ENCODE peak calls at places on chromosomes 1 and 21, in eight cellular contexts. One of them, this sample, is unnamed.

GRCh38 chr21:25850126-25850831 is 115.5 kb downstream of the GABPA start:
- DNase-seq in HT1080: no peak
- DNase-seq in Jurkat, Clone E6-1: peak; percentile 39
- DNase-seq in endothelial cell: no peak
- DNase-seq in HTR-8/SVneo: no peak
- DNase-seq in H7: no peak
- DNase-seq in germinal center: no peak
- DNase-seq in stimulated activated CD4-positive, alpha-beta T cell treated with anti-CD3 and anti-CD28 coated beads, Interleukin-4, amount 100 ng/mL, for 24 hours: no peak
- DNase-seq in this sample: no peak

GRCh38 chr1:115258302-115258866 is 79.7 kb downstream of the NGF start:
- DNase-seq in germinal center: no peak
- DNase-seq in stimulated activated CD4-positive, alpha-beta T cell treated with anti-CD3 and anti-CD28 coated beads, Interleukin-4, amount 100 ng/mL, for 24 hours: no peak
- DNase-seq in Jurkat, Clone E6-1: no peak
- DNase-seq in HTR-8/SVneo: no peak
- DNase-seq in endothelial cell: no peak
- DNase-seq in HT1080: peak; percentile 81
- DNase-seq in H7: no peak
- DNase-seq in this sample: no peak

GRCh38 chr1:228798047-228798446 is 62.8 kb downstream of the RHOU start:
- DNase-seq in stimulated activated CD4-positive, alpha-beta T cell treated with anti-CD3 and anti-CD28 coated beads, Interleukin-4, amount 100 ng/mL, for 24 hours: no peak
- DNase-seq in Jurkat, Clone E6-1: no peak
- DNase-seq in endothelial cell: no peak
- DNase-seq in HTR-8/SVneo: no peak
- DNase-seq in H7: no peak
- DNase-seq in HT1080: no peak
- DNase-seq in germinal center: no peak
- DNase-seq in this sample: no peak

GRCh38 chr1:56137829-56138505 is 441.4 kb downstream of the PLPP3 start:
- DNase-seq in Jurkat, Clone E6-1: no peak
- DNase-seq in HT1080: no peak
- DNase-seq in HTR-8/SVneo: no peak
- DNase-seq in germinal center: no peak
- DNase-seq in stimulated activated CD4-positive, alpha-beta T cell treated with anti-CD3 and anti-CD28 coated beads, Interleukin-4, amount 100 ng/mL, for 24 hours: no peak
- DNase-seq in H7: no peak
- DNase-seq in endothelial cell: no peak
- DNase-seq in this sample: no peak

GRCh38 chr1:242240061-242240460 is 241.2 kb upstream of the MAP1LC3C start:
- DNase-seq in germinal center: no peak
- DNase-seq in HT1080: no peak
- DNase-seq in endothelial cell: no peak
- DNase-seq in Jurkat, Clone E6-1: no peak
- DNase-seq in HTR-8/SVneo: no peak
- DNase-seq in stimulated activated CD4-positive, alpha-beta T cell treated with anti-CD3 and anti-CD28 coated beads, Interleukin-4, amount 100 ng/mL, for 24 hours: no peak
- DNase-seq in H7: no peak
- DNase-seq in this sample: no peak

GRCh38 chr1:118151312-118151937 is 33.6 kb downstream of the SPAG17 start:
- DNase-seq in endothelial cell: peak; percentile 70
- DNase-seq in germinal center: no peak
- DNase-seq in HT1080: peak; percentile 35
- DNase-seq in Jurkat, Clone E6-1: peak; percentile 49
- DNase-seq in HTR-8/SVneo: peak; percentile 1
- DNase-seq in H7: peak; percentile 18
- DNase-seq in stimulated activated CD4-positive, alpha-beta T cell treated with anti-CD3 and anti-CD28 coated beads, Interleukin-4, amount 100 ng/mL, for 24 hours: peak; percentile 6
- DNase-seq in this sample: no peak

GRCh38 chr1:202104073-202104472 is 18.6 kb upstream of the GPR37L1 start:
- DNase-seq in stimulated activated CD4-positive, alpha-beta T cell treated with anti-CD3 and anti-CD28 coated beads, Interleukin-4, amount 100 ng/mL, for 24 hours: no peak
- DNase-seq in germinal center: no peak
- DNase-seq in H7: no peak
- DNase-seq in HT1080: no peak
- DNase-seq in Jurkat, Clone E6-1: no peak
- DNase-seq in endothelial cell: no peak
- DNase-seq in HTR-8/SVneo: no peak
- DNase-seq in this sample: no peak

GRCh38 chr1:97488505-97488904 is 432.3 kb downstream of the DPYD start:
- DNase-seq in H7: no peak
- DNase-seq in stimulated activated CD4-positive, alpha-beta T cell treated with anti-CD3 and anti-CD28 coated beads, Interleukin-4, amount 100 ng/mL, for 24 hours: no peak
- DNase-seq in HTR-8/SVneo: no peak
- DNase-seq in Jurkat, Clone E6-1: no peak
- DNase-seq in germinal center: no peak
- DNase-seq in HT1080: no peak
- DNase-seq in endothelial cell: no peak
- DNase-seq in this sample: no peak

GRCh38 chr1:186487163-186487562 is 26.2 kb upstream of the PDC start:
- DNase-seq in endothelial cell: no peak
- DNase-seq in HT1080: no peak
- DNase-seq in HTR-8/SVneo: no peak
- DNase-seq in germinal center: no peak
- DNase-seq in stimulated activated CD4-positive, alpha-beta T cell treated with anti-CD3 and anti-CD28 coated beads, Interleukin-4, amount 100 ng/mL, for 24 hours: no peak
- DNase-seq in Jurkat, Clone E6-1: no peak
- DNase-seq in H7: no peak
- DNase-seq in this sample: no peak

GRCh38 chr1:205064741-205065316 is 19.4 kb downstream of the TMEM81 start:
- DNase-seq in HTR-8/SVneo: no peak
- DNase-seq in Jurkat, Clone E6-1: no peak
- DNase-seq in H7: no peak
- DNase-seq in HT1080: no peak
- DNase-seq in endothelial cell: no peak
- DNase-seq in stimulated activated CD4-positive, alpha-beta T cell treated with anti-CD3 and anti-CD28 coated beads, Interleukin-4, amount 100 ng/mL, for 24 hours: no peak
- DNase-seq in germinal center: no peak
- DNase-seq in this sample: no peak

GRCh38 chr1:232555581-232556189 is 74.2 kb downstream of the SIPA1L2 start:
- DNase-seq in germinal center: no peak
- DNase-seq in endothelial cell: no peak
- DNase-seq in HT1080: no peak
- DNase-seq in Jurkat, Clone E6-1: no peak
- DNase-seq in stimulated activated CD4-positive, alpha-beta T cell treated with anti-CD3 and anti-CD28 coated beads, Interleukin-4, amount 100 ng/mL, for 24 hours: no peak
- DNase-seq in H7: no peak
- DNase-seq in HTR-8/SVneo: no peak
- DNase-seq in this sample: no peak

GRCh38 chr1:240462766-240463410 is 149.1 kb downstream of the GREM2 start:
- DNase-seq in HT1080: no peak
- DNase-seq in HTR-8/SVneo: no peak
- DNase-seq in Jurkat, Clone E6-1: no peak
- DNase-seq in germinal center: no peak
- DNase-seq in endothelial cell: no peak
- DNase-seq in H7: no peak
- DNase-seq in stimulated activated CD4-positive, alpha-beta T cell treated with anti-CD3 and anti-CD28 coated beads, Interleukin-4, amount 100 ng/mL, for 24 hours: no peak
- DNase-seq in this sample: no peak

GRCh38 chr1:56355422-56355821 is 223.9 kb downstream of the PLPP3 start:
- DNase-seq in Jurkat, Clone E6-1: no peak
- DNase-seq in HTR-8/SVneo: no peak
- DNase-seq in HT1080: no peak
- DNase-seq in stimulated activated CD4-positive, alpha-beta T cell treated with anti-CD3 and anti-CD28 coated beads, Interleukin-4, amount 100 ng/mL, for 24 hours: no peak
- DNase-seq in H7: no peak
- DNase-seq in endothelial cell: no peak
- DNase-seq in germinal center: no peak
- DNase-seq in this sample: no peak

GRCh38 chr1:71072273-71072672 is 8.6 kb downstream of the ZRANB2 start:
- DNase-seq in HT1080: no peak
- DNase-seq in H7: no peak
- DNase-seq in Jurkat, Clone E6-1: no peak
- DNase-seq in HTR-8/SVneo: no peak
- DNase-seq in stimulated activated CD4-positive, alpha-beta T cell treated with anti-CD3 and anti-CD28 coated beads, Interleukin-4, amount 100 ng/mL, for 24 hours: no peak
- DNase-seq in endothelial cell: no peak
- DNase-seq in germinal center: no peak
- DNase-seq in this sample: no peak

GRCh38 chr1:186175588-186175987 is 199.5 kb downstream of the TPR start:
- DNase-seq in germinal center: no peak
- DNase-seq in endothelial cell: no peak
- DNase-seq in stimulated activated CD4-positive, alpha-beta T cell treated with anti-CD3 and anti-CD28 coated beads, Interleukin-4, amount 100 ng/mL, for 24 hours: no peak
- DNase-seq in HTR-8/SVneo: no peak
- DNase-seq in HT1080: no peak
- DNase-seq in H7: no peak
- DNase-seq in Jurkat, Clone E6-1: no peak
- DNase-seq in this sample: no peak

GRCh38 chr1:11273595-11274234 is 717 bp downstream of the UBIAD1 start:
- DNase-seq in HTR-8/SVneo: no peak
- DNase-seq in Jurkat, Clone E6-1: no peak
- DNase-seq in HT1080: peak; percentile 12
- DNase-seq in H7: peak; percentile 33
- DNase-seq in stimulated activated CD4-positive, alpha-beta T cell treated with anti-CD3 and anti-CD28 coated beads, Interleukin-4, amount 100 ng/mL, for 24 hours: peak; percentile 17
- DNase-seq in germinal center: no peak
- DNase-seq in endothelial cell: no peak
- DNase-seq in this sample: no peak

GRCh38 chr1:118788372-118788955 is 199.7 kb downstream of the TBX15 start:
- DNase-seq in stimulated activated CD4-positive, alpha-beta T cell treated with anti-CD3 and anti-CD28 coated beads, Interleukin-4, amount 100 ng/mL, for 24 hours: no peak
- DNase-seq in HTR-8/SVneo: no peak
- DNase-seq in endothelial cell: no peak
- DNase-seq in Jurkat, Clone E6-1: no peak
- DNase-seq in H7: no peak
- DNase-seq in HT1080: peak; percentile 59
- DNase-seq in germinal center: no peak
- DNase-seq in this sample: no peak

GRCh38 chr1:114033219-114033706 is 54.0 kb downstream of the OLFML3 start:
- DNase-seq in HT1080: no peak
- DNase-seq in stimulated activated CD4-positive, alpha-beta T cell treated with anti-CD3 and anti-CD28 coated beads, Interleukin-4, amount 100 ng/mL, for 24 hours: no peak
- DNase-seq in germinal center: peak; percentile 8
- DNase-seq in endothelial cell: peak; percentile 21
- DNase-seq in H7: peak; percentile 52
- DNase-seq in Jurkat, Clone E6-1: peak; percentile 19
- DNase-seq in HTR-8/SVneo: no peak
- DNase-seq in this sample: no peak

GRCh38 chr1:157040802-157041201 is 4.7 kb downstream of the ARHGEF11 start:
- DNase-seq in HTR-8/SVneo: no peak
- DNase-seq in H7: no peak
- DNase-seq in HT1080: peak; percentile 66
- DNase-seq in germinal center: no peak
- DNase-seq in endothelial cell: no peak
- DNase-seq in stimulated activated CD4-positive, alpha-beta T cell treated with anti-CD3 and anti-CD28 coated beads, Interleukin-4, amount 100 ng/mL, for 24 hours: no peak
- DNase-seq in Jurkat, Clone E6-1: no peak
- DNase-seq in this sample: no peak

GRCh38 chr1:51584021-51584420 is 32.9 kb upstream of the OSBPL9 start:
- DNase-seq in HT1080: no peak
- DNase-seq in germinal center: no peak
- DNase-seq in stimulated activated CD4-positive, alpha-beta T cell treated with anti-CD3 and anti-CD28 coated beads, Interleukin-4, amount 100 ng/mL, for 24 hours: no peak
- DNase-seq in Jurkat, Clone E6-1: no peak
- DNase-seq in HTR-8/SVneo: no peak
- DNase-seq in H7: no peak
- DNase-seq in endothelial cell: no peak
- DNase-seq in this sample: no peak

GRCh38 chr1:28887418-28887834 is 26.9 kb upstream of the EPB41 start:
- DNase-seq in H7: peak; percentile 87
- DNase-seq in HTR-8/SVneo: no peak
- DNase-seq in HT1080: no peak
- DNase-seq in stimulated activated CD4-positive, alpha-beta T cell treated with anti-CD3 and anti-CD28 coated beads, Interleukin-4, amount 100 ng/mL, for 24 hours: peak; percentile 47
- DNase-seq in Jurkat, Clone E6-1: no peak
- DNase-seq in endothelial cell: peak; percentile 45
- DNase-seq in germinal center: peak; percentile 70
- DNase-seq in this sample: no peak

GRCh38 chr1:44048816-44049215 is 17.6 kb upstream of the SLC6A9 start:
- DNase-seq in endothelial cell: no peak
- DNase-seq in HT1080: peak; percentile 59
- DNase-seq in H7: no peak
- DNase-seq in HTR-8/SVneo: no peak
- DNase-seq in Jurkat, Clone E6-1: no peak
- DNase-seq in germinal center: no peak
- DNase-seq in stimulated activated CD4-positive, alpha-beta T cell treated with anti-CD3 and anti-CD28 coated beads, Interleukin-4, amount 100 ng/mL, for 24 hours: no peak
- DNase-seq in this sample: no peak

GRCh38 chr1:117146570-117147340 is 25.2 kb upstream of the TRIM45 start:
- DNase-seq in stimulated activated CD4-positive, alpha-beta T cell treated with anti-CD3 and anti-CD28 coated beads, Interleukin-4, amount 100 ng/mL, for 24 hours: no peak
- DNase-seq in HTR-8/SVneo: peak; percentile 45
- DNase-seq in germinal center: no peak
- DNase-seq in Jurkat, Clone E6-1: no peak
- DNase-seq in H7: no peak
- DNase-seq in HT1080: peak; percentile 91
- DNase-seq in endothelial cell: no peak
- DNase-seq in this sample: no peak

GRCh38 chr1:69737527-69738176 is 169.9 kb downstream of the LRRC7 start:
- DNase-seq in germinal center: no peak
- DNase-seq in HT1080: peak; percentile 68
- DNase-seq in endothelial cell: peak; percentile 55
- DNase-seq in Jurkat, Clone E6-1: peak; percentile 54
- DNase-seq in H7: peak; percentile 9
- DNase-seq in HTR-8/SVneo: peak; percentile 9
- DNase-seq in stimulated activated CD4-positive, alpha-beta T cell treated with anti-CD3 and anti-CD28 coated beads, Interleukin-4, amount 100 ng/mL, for 24 hours: peak; percentile 6
- DNase-seq in this sample: peak; percentile 18

GRCh38 chr1:116374340-116375164 is 1.5 kb downstream of the ATP1A1 start:
- DNase-seq in Jurkat, Clone E6-1: no peak
- DNase-seq in germinal center: no peak
- DNase-seq in H7: no peak
- DNase-seq in HT1080: no peak
- DNase-seq in endothelial cell: peak; percentile 21
- DNase-seq in HTR-8/SVneo: no peak
- DNase-seq in stimulated activated CD4-positive, alpha-beta T cell treated with anti-CD3 and anti-CD28 coated beads, Interleukin-4, amount 100 ng/mL, for 24 hours: peak; percentile 23
- DNase-seq in this sample: no peak

GRCh38 chr1:230977781-230978490 is 725 bp downstream of the TTC13 start:
- DNase-seq in germinal center: peak; percentile 32
- DNase-seq in endothelial cell: peak; percentile 30
- DNase-seq in HT1080: peak; percentile 30
- DNase-seq in H7: peak; percentile 74
- DNase-seq in stimulated activated CD4-positive, alpha-beta T cell treated with anti-CD3 and anti-CD28 coated beads, Interleukin-4, amount 100 ng/mL, for 24 hours: peak; percentile 38
- DNase-seq in HTR-8/SVneo: peak; percentile 17
- DNase-seq in Jurkat, Clone E6-1: peak; percentile 28
- DNase-seq in this sample: no peak

GRCh38 chr1:6868371-6869001 is 83.2 kb downstream of the CAMTA1 start:
- DNase-seq in endothelial cell: no peak
- DNase-seq in H7: no peak
- DNase-seq in HTR-8/SVneo: no peak
- DNase-seq in germinal center: no peak
- DNase-seq in Jurkat, Clone E6-1: no peak
- DNase-seq in HT1080: no peak
- DNase-seq in stimulated activated CD4-positive, alpha-beta T cell treated with anti-CD3 and anti-CD28 coated beads, Interleukin-4, amount 100 ng/mL, for 24 hours: no peak
- DNase-seq in this sample: no peak

GRCh38 chr1:223186800-223187199 is 43.8 kb upstream of the TLR5 start:
- DNase-seq in stimulated activated CD4-positive, alpha-beta T cell treated with anti-CD3 and anti-CD28 coated beads, Interleukin-4, amount 100 ng/mL, for 24 hours: no peak
- DNase-seq in germinal center: no peak
- DNase-seq in Jurkat, Clone E6-1: no peak
- DNase-seq in HT1080: no peak
- DNase-seq in HTR-8/SVneo: no peak
- DNase-seq in endothelial cell: no peak
- DNase-seq in H7: no peak
- DNase-seq in this sample: no peak

GRCh38 chr1:145720556-145720877 is 1.2 kb downstream of the CD160 start:
- DNase-seq in HT1080: peak; percentile 82
- DNase-seq in germinal center: no peak
- DNase-seq in stimulated activated CD4-positive, alpha-beta T cell treated with anti-CD3 and anti-CD28 coated beads, Interleukin-4, amount 100 ng/mL, for 24 hours: no peak
- DNase-seq in H7: no peak
- DNase-seq in HTR-8/SVneo: peak; percentile 56
- DNase-seq in Jurkat, Clone E6-1: no peak
- DNase-seq in endothelial cell: no peak
- DNase-seq in this sample: no peak

GRCh38 chr1:111179968-111180533 is 20.4 kb downstream of the DENND2D start:
- DNase-seq in Jurkat, Clone E6-1: no peak
- DNase-seq in germinal center: no peak
- DNase-seq in stimulated activated CD4-positive, alpha-beta T cell treated with anti-CD3 and anti-CD28 coated beads, Interleukin-4, amount 100 ng/mL, for 24 hours: no peak
- DNase-seq in H7: no peak
- DNase-seq in HTR-8/SVneo: no peak
- DNase-seq in HT1080: no peak
- DNase-seq in endothelial cell: no peak
- DNase-seq in this sample: no peak

GRCh38 chr1:193179094-193179493 is 7.3 kb downstream of the B3GALT2 start:
- DNase-seq in HT1080: no peak
- DNase-seq in Jurkat, Clone E6-1: no peak
- DNase-seq in endothelial cell: no peak
- DNase-seq in stimulated activated CD4-positive, alpha-beta T cell treated with anti-CD3 and anti-CD28 coated beads, Interleukin-4, amount 100 ng/mL, for 24 hours: no peak
- DNase-seq in HTR-8/SVneo: no peak
- DNase-seq in H7: no peak
- DNase-seq in germinal center: no peak
- DNase-seq in this sample: no peak

GRCh38 chr1:84363019-84363418 is 35.3 kb upstream of the DNASE2B start:
- DNase-seq in germinal center: no peak
- DNase-seq in stimulated activated CD4-positive, alpha-beta T cell treated with anti-CD3 and anti-CD28 coated beads, Interleukin-4, amount 100 ng/mL, for 24 hours: no peak
- DNase-seq in HTR-8/SVneo: no peak
- DNase-seq in HT1080: no peak
- DNase-seq in endothelial cell: no peak
- DNase-seq in H7: no peak
- DNase-seq in Jurkat, Clone E6-1: no peak
- DNase-seq in this sample: no peak

GRCh38 chr1:54937469-54937868 is 43.0 kb upstream of the TMEM61 start:
- DNase-seq in endothelial cell: no peak
- DNase-seq in H7: no peak
- DNase-seq in Jurkat, Clone E6-1: no peak
- DNase-seq in HTR-8/SVneo: no peak
- DNase-seq in stimulated activated CD4-positive, alpha-beta T cell treated with anti-CD3 and anti-CD28 coated beads, Interleukin-4, amount 100 ng/mL, for 24 hours: no peak
- DNase-seq in germinal center: no peak
- DNase-seq in HT1080: no peak
- DNase-seq in this sample: no peak